ENCODE peak calls at places on chromosome 7, in seven cellular contexts. Z is heart right ventricle, I is upper lobe of right lung, Q is K562, O is cardiac muscle cell, V is heart left ventricle, P is tibial artery. K is an unnamed sample.

GRCh38 chr7:108351715-108352114 is 104.5 kb downstream of the NRCAM start:
- DNase-seq in Q (no peak), I (no peak), V (no peak), P (no peak), O (no peak), Z (no peak), K (no peak)

GRCh38 chr7:143299840-143300239 is 11.7 kb downstream of the CASP2 start:
- DNase-seq in P (no peak), Q (peak), O (peak), Z (no peak), V (no peak), I (no peak), K (no peak)

GRCh38 chr7:114481995-114482394 is 67.4 kb downstream of the FOXP2 start:
- DNase-seq in Z (no peak), P (no peak), V (no peak), O (no peak), Q (no peak), I (no peak), K (no peak)

GRCh38 chr7:120794100-120794729 is 63.7 kb downstream of the TSPAN12 start:
- DNase-seq in V (no peak), O (no peak), Z (no peak), P (no peak), I (no peak), Q (no peak), K (no peak)

GRCh38 chr7:82760092-82760491 is 316.5 kb upstream of the CACNA2D1 start:
- DNase-seq in Q (no peak), I (no peak), V (no peak), P (no peak), O (no peak), Z (no peak), K (no peak)

GRCh38 chr7:83484266-83484665 is 164.7 kb downstream of the SEMA3E start:
- DNase-seq in I (no peak), O (no peak), P (no peak), Q (no peak), Z (no peak), V (no peak), K (no peak)

GRCh38 chr7:71868797-71869196 is 543.3 kb downstream of the CALN1 start:
- DNase-seq in I (no peak), P (no peak), Z (no peak), V (no peak), O (no peak), Q (peak), K (no peak)

GRCh38 chr7:135923700-135924261 is 53.4 kb downstream of the MTPN start:
- DNase-seq in Q (peak), Z (no peak), I (no peak), P (no peak), O (no peak), V (no peak), K (no peak)

GRCh38 chr7:128879939-128880746 is 17.5 kb downstream of the ATP6V1F start:
- DNase-seq in P (no peak), V (no peak), Q (peak), I (peak), Z (peak), O (peak), K (no peak)

GRCh38 chr7:32152576-32152975 is 82.4 kb upstream of the PDE1C start:
- DNase-seq in Q (no peak), Z (no peak), I (no peak), V (no peak), P (no peak), O (no peak), K (no peak)

GRCh38 chr7:32155712-32156111 is 85.5 kb upstream of the PDE1C start:
- DNase-seq in I (no peak), P (no peak), O (no peak), Z (no peak), Q (no peak), V (no peak), K (no peak)

GRCh38 chr7:32150589-32150988 is 80.4 kb upstream of the PDE1C start:
- DNase-seq in V (no peak), Q (no peak), O (no peak), I (no peak), Z (no peak), P (no peak), K (no peak)

GRCh38 chr7:32154797-32155196 is 84.6 kb upstream of the PDE1C start:
- DNase-seq in Z (peak), V (peak), I (no peak), Q (no peak), O (no peak), P (peak), K (no peak)

GRCh38 chr7:32153006-32153405 is 82.8 kb upstream of the PDE1C start:
- DNase-seq in P (no peak), O (no peak), I (no peak), V (no peak), Q (no peak), Z (no peak), K (no peak)
- H3K27ac ChIP-seq in P (no peak), O (no peak), I (no peak), V (peak), Q (no peak), Z (no peak), K (no peak)

GRCh38 chr7:150378853-150379589 is at the start of gene ZNF775:
- DNase-seq in Z (peak), P (peak), Q (peak), O (peak), V (peak), I (peak), K (peak)
- TF ChIP-seq CTCF in Z (no peak), P (no peak), Q (peak), O (no peak), V (no peak), I (no peak), K (no peak)

DNA sequence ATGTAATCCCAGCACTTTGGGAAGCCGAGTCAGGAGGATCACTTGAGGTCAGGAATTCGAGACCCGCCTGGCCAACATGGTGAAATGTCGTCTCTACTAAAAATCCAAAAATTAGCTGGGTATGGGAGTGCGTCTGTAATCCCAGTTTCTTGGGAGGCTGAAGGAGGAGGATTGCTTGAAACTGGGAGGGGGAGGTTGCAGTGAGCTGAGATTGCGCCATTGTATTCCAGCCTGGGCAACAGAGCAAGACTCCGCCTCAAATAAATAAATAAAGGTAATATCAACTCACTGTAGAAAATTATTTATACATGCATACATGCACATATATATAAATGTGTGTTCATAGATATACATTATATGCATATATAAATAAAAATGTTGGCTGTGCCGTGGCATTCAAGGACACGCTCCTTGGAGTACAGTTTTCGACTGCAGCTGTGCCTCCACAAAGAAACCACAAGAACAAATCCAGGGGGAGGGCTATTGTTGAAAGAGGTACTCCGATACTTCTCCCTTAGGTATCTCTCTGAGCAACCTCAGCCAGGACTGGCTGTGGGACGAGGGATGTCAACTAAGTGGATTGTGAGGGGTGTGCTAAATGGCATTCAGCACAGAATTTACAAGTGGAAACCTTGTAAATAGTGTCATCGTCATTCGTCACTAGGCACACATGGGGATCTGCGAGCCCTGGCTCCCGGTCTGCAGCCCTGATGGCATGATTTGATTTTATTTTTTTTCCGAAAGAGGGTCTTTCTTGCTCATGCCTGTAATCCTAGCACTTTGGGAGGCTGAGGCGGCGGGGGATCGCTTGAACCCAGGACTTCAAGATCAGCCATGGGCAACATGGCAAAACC is 49.3 kb downstream of the HIP1 start:
- DNase-seq in Z (no peak), Q (no peak), P (no peak), I (no peak), V (no peak), O (no peak), K (no peak)
- H3K27ac ChIP-seq in Z (no peak), Q (no peak), P (no peak), I (no peak), V (no peak), O (no peak), K (no peak)

DNA sequence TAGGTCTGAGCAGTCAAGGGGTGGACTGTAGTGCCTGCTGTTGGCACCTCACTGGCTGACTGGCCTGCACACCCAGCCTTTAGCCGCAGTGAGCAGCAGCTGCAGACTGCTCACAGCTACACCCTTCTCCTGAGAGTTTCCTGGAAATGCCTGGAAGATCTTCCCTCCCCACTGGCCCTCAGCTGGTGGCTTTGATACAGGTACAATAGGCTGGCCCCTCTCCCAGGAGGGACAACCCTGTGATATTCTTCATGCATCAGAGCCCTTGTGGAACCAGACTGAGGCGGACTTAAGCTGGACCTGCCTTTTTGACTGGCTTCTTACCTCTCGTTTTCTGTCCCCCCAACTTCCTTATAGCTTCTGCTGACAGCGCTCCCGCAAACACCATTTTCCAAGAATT is 6.4 kb downstream of the GCK start:
- DNase-seq in Z (no peak), I (no peak), Q (no peak), P (no peak), O (no peak), V (no peak), K (no peak)
- TF ChIP-seq CTCF in Z (no peak), I (no peak), Q (no peak), P (no peak), O (no peak), V (no peak), K (no peak)

GRCh38 chr7:926061-927030 is 28.1 kb downstream of the ADAP1 start:
- DNase-seq in P (peak), Z (no peak), I (peak), O (no peak), V (no peak), Q (no peak), K (peak)
- H3K27ac ChIP-seq in P (no peak), Z (no peak), I (no peak), O (no peak), V (no peak), Q (no peak), K (no peak)

GRCh38 chr7:92723205-92723604 is 113.2 kb downstream of the CDK6 start:
- DNase-seq in Z (no peak), V (no peak), O (no peak), P (no peak), Q (no peak), I (no peak), K (no peak)
- TF ChIP-seq CTCF in Z (no peak), V (no peak), O (no peak), P (no peak), Q (no peak), I (no peak), K (no peak)

DNA sequence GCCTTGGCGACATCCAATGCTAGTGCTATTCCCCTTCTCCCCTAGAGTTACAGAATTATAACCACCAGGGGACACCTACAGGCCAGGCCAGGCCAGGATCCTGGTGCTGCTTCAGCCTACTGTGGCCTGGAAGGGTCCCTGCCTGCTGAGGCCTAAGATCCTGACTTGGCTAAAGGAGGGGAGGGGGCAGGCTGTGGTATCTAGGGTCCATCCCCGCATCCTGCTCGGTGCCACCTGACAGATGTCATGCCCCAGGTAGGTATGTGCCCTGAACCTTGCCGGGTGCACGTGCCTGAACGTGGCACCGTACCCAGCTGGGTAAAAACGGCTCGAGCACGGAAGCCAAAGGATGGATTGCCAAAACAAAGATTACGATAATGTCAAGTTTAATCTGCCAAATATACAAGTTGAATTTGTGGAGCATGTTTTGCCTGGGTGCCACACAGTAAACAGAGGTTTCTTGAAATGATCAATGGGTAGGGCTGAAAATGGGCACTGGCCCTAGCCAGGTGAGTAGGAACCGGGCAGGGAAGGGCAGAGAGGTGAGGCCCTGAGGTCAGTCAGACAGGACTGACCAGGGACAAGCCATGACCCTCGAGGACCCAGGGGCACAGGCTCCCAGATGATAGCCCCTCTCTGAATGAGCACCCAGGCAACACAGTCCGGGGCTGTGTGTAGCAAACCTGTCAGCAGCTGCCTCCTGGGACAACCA is 12.6 kb downstream of the PDAP1 start:
- DNase-seq in I (no peak), Q (no peak), O (no peak), V (no peak), Z (no peak), P (no peak), K (peak)
- H3K27ac ChIP-seq in I (no peak), Q (no peak), O (no peak), V (no peak), Z (no peak), P (peak), K (no peak)

DNA sequence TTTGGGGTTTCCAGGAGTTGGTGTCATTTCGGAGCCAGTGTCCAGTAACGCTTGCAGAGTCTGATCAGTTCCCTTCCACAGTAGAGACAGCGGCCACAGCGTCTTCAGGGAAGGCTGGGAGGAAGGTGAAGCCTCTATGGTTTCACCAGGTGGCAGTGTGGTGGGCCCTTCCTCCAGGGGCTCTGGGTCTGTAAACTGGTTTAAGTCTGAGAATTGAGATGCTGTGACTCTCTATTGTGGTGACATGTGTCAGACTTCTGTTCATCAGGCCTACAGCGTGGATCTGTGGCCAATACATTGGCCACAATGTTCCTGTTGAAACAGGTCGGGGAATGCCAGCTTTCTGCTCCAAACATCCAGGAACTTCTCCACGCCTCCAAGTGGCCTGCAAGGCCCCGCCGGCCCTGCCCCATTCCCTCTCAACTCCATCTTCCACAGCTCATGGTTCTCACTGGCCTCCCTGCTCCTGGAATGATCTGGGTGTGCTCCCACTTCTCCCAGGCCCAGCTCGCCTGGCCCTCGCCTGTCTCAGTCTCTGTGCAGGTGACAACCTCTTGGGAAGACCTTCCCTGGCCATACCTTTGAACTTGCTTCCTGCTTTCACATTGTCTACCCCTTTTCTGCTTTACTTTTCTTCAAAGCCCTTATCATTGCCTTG is 124.5 kb upstream of the FAM20C start:
- DNase-seq in Q (no peak), Z (no peak), V (no peak), O (no peak), I (peak), P (no peak), K (peak)
- TF ChIP-seq CTCF in Q (peak), Z (no peak), V (no peak), O (no peak), I (no peak), P (no peak), K (no peak)

K was measured in left lung.